ENCODE peak calls at places on chromosomes 11 and 22, in four cellular contexts. X is SK-N-SH, L is HepG2, C is GM12878. T is an unnamed sample. For H3K36me3, the result is how much of the 10 kb centered on the place peaks cover.

GRCh38 chr11:102111787-102112653 is 1.8 kb downstream of the YAP1 start:
- DNase-seq in L (peak), X (no peak), C (no peak), T (peak)

GRCh38 chr22:43515902-43516301 is 104.1 kb downstream of the MPPED1 start:
- DNase-seq in X (no peak), C (no peak), L (no peak), T (peak)

GRCh38 chr11:10067629-10068300 is 226.3 kb downstream of the SBF2 start:
- DNase-seq in L (no peak), C (no peak), X (peak), T (no peak)

GRCh38 chr11:132621976-132622375 is 910.3 kb downstream of the OPCML start:
- DNase-seq in C (no peak), X (no peak), L (no peak), T (no peak)

GRCh38 chr11:69057801-69058200 is 9.1 kb downstream of the TPCN2 start:
- DNase-seq in L (no peak), C (no peak), X (no peak), T (no peak)

GRCh38 chr11:47161134-47161854 is 15.4 kb downstream of the ARFGAP2 start:
- DNase-seq in C (no peak), L (peak), X (peak), T (no peak)

GRCh38 chr22:36465232-36466021 is 16.0 kb downstream of the TXN2 start:
- DNase-seq in C (no peak), L (peak), X (no peak), T (no peak)

GRCh38 chr11:3232956-3233355 is 739 bp upstream of the MRGPRE start:
- DNase-seq in C (no peak), L (no peak), X (no peak), T (no peak)

GRCh38 chr11:66529069-66529468 is 16.8 kb downstream of the ZDHHC24 start:
- DNase-seq in C (no peak), L (no peak), X (no peak), T (no peak)

GRCh38 chr22:20967697-20968201 is 694 bp downstream of the AIFM3 start:
- DNase-seq in L (no peak), X (peak), C (no peak), T (peak)

GRCh38 chr22:41106122-41106968 is 14.0 kb downstream of the EP300 start:
- DNase-seq in L (peak), C (no peak), X (no peak), T (no peak)

GRCh38 chr11:132685174-132685611 is 847.1 kb downstream of the OPCML start:
- DNase-seq in L (no peak), C (no peak), X (no peak), T (no peak)

GRCh38 chr22:32574957-32575893 is 100.6 kb downstream of the FBXO7 start:
- DNase-seq in L (no peak), C (no peak), X (peak), T (no peak)

GRCh38 chr22:44609589-44609988 is 92.4 kb upstream of the PRR5 start:
- DNase-seq in X (peak), C (no peak), L (no peak), T (no peak)

GRCh38 chr11:119602745-119603373 is 126.1 kb downstream of the NECTIN1 start:
- DNase-seq in C (no peak), X (no peak), L (peak), T (peak)

GRCh38 chr22:29734429-29734828 is 14.6 kb downstream of the CABP7 start:
- DNase-seq in X (no peak), L (no peak), C (no peak), T (no peak)

GRCh38 chr22:44665115-44665514 is 36.9 kb upstream of the PRR5 start:
- DNase-seq in C (no peak), X (peak), L (no peak), T (no peak)

GRCh38 chr11:110897035-110897434 is 184.8 kb upstream of the ARHGAP20 start:
- DNase-seq in X (peak), C (no peak), L (no peak), T (no peak)

GRCh38 chr22:38347944-38348750 is 30.9 kb upstream of the CSNK1E start:
- DNase-seq in L (no peak), X (no peak), C (no peak), T (peak)

GRCh38 chr11:27233654-27234042 is 129.4 kb downstream of the CCDC34 start:
- DNase-seq in X (no peak), L (no peak), C (no peak), T (no peak)

GRCh38 chr11:63180536-63180935 is 36.5 kb upstream of the SLC22A24 start:
- DNase-seq in C (no peak), X (no peak), L (no peak), T (no peak)

GRCh38 chr11:57357310-57357709 is 19.2 kb downstream of the P2RX3 start:
- DNase-seq in C (no peak), L (no peak), X (no peak), T (no peak)

GRCh38 chr22:47053013-47053864 is 290.8 kb downstream of the TBC1D22A start:
- DNase-seq in C (no peak), L (no peak), X (no peak), T (no peak)

GRCh38 chr11:25943777-25944661 is 387.9 kb upstream of the ANO3 start:
- DNase-seq in X (peak), L (no peak), C (no peak), T (no peak)

GRCh38 chr11:17542249-17542648 is 2.0 kb downstream of the USH1C start:
- DNase-seq in L (peak), C (no peak), X (no peak), T (no peak)

GRCh38 chr11:73139476-73140198 is 2.5 kb downstream of the FCHSD2 start:
- DNase-seq in C (no peak), X (no peak), L (peak), T (no peak)

GRCh38 chr22:32785636-32786418 is 15.7 kb upstream of the TIMP3 start:
- DNase-seq in L (no peak), X (no peak), C (no peak), T (no peak)

GRCh38 chr22:22009661-22010060 is 27.1 kb upstream of the TOP3B start:
- DNase-seq in X (no peak), C (no peak), L (no peak), T (no peak)

GRCh38 chr11:85821636-85822035 is 10.7 kb upstream of the SYTL2 start:
- DNase-seq in L (no peak), C (no peak), X (no peak), T (no peak)

GRCh38 chr22:19443544-19444211 is 3.8 kb downstream of the C22orf39 start:
- DNase-seq in X (no peak), C (no peak), L (no peak), T (no peak)

GRCh38 chr11:3888210-3888609 is 32.7 kb downstream of the STIM1 start:
- DNase-seq in X (no peak), L (no peak), C (no peak), T (no peak)

GRCh38 chr11:61140416-61140815 is 20.8 kb downstream of the VPS37C start:
- DNase-seq in L (no peak), C (no peak), X (no peak), T (no peak)
- TF ChIP-seq TCF12 in L (no peak), C (no peak), X (no peak), T (no peak)

DNA sequence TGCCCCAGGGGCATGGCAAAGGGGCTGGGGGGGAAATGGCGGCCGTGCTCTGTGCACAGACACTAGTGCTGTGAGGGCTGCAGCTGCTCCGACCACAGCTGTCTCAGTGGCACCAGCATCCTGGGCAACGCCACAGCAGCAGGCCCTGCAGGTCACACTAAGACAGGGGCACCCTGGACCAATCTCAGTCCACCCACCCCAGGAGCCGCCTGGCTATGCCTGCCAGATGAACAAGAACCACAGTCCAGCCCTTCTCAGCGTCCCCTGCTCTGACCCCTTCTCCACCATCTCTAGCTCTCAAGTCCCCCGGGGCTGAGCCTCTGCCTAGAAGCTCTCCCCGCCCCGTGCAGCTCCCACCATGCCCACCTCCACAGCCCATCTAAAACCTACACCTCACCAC is 16.5 kb downstream of the TUBGCP6 start:
- DNase-seq in C (no peak), X (no peak), L (no peak), T (no peak)
- H3K36me3 ChIP-seq in C (under half), X (under half), L (under half), T (under half)

GRCh38 chr11:20162824-20163777 is 2.8 kb upstream of the DBX1 start:
- DNase-seq in X (peak), L (no peak), C (no peak), T (peak)
- TF ChIP-seq TCF12 in X (no peak), L (no peak), C (no peak), T (no peak)

GRCh38 chr11:11095971-11096370 is 238.1 kb upstream of the ZBED5 start:
- DNase-seq in L (no peak), X (no peak), C (no peak), T (no peak)
- H3K36me3 ChIP-seq in L (under half), X (under half), C (under half), T (under half)

GRCh38 chr11:115279831-115280761 is 224.1 kb downstream of the CADM1 start:
- DNase-seq in L (peak), X (no peak), C (no peak), T (no peak)
- TF ChIP-seq TCF12 in L (no peak), X (no peak), C (no peak), T (no peak)

DNA sequence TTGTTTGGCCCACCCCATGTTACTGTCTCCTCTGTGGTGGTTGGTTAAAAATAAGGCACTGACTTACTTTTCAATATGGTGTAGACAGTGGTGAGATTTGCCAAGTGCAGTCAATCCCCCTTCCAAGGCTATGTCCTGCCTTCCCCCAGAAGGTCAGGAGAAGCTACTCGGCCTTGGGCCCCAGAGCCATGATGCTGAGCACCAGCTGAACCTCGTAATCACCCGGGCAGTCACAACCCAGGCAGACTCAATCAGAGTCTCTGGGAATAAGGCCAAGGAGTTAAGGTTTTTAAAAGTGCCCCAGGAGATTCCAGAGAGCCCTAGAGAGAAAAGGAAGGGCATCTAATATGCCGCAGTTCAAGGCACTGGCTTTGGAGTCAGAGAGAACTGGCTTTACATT is 23.8 kb downstream of the MYO18B start:
- DNase-seq in C (no peak), L (no peak), X (no peak), T (no peak)
- H3K36me3 ChIP-seq in C (under half), L (under half), X (under half), T (under half)

DNA sequence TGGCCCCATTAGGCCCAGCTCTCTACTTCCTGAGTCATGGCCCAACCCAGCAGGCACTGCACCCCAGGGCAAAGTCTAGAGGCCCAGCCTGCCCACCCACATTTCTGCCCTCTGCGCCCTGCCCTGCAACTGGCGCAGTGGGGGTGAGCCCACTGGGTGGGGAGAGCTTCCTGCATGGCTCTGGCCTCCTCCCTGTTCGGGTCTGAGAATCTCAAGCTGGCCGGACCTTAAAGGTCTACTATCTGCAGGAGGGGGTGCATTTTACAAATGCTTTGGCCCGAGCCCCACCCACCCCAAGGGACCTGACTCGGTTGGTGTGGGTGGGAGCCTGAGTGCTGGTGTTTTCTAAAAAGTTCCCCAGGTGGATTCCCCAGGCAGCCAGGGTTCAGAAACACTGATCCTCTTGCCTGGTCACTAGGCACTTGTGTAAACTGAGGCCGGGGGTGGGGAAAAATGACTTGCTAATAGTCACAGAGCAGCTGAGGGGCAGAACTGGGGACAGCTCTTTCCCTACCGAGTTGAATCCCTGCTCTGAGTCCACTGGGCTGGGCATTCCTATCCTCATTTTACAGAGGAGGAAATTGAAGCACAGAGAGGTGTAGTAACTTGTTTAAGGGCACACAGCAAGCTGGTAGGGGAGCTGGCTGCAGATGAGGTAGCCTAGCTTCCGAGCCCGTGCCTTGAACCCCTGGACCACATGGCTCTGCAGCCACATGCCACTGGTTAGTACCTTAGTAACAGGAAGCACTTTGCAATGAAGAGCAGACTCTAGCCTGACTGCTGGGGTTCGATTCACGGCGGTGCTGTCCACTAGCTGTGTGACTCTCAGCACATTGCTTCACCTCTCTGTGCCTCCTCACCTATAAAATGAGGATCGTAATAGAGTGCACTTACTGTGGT is 36.3 kb downstream of the CD82 start:
- DNase-seq in L (no peak), C (no peak), X (no peak), T (no peak)
- TF ChIP-seq TCF12 in L (no peak), C (peak), X (no peak), T (no peak)

DNA sequence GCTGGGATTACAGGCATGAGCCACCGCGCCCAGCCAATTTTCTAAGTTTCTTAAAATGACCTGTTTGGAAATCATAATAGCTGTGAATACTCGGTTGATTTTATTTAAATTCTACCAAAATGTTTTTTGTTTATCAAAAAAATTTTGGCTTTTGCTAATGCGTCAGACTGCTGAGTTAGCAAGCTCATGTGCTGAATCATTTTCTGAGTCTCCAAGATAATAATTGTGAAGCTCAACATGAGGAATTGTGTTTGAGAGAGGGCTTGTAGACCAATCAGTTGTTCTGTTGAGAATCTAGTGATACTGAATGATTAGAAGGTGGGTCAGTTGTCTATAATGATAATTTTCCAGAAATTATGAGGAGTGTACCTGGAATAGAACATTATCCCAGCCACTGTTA is 15.9 kb downstream of the RNF214 start:
- DNase-seq in X (no peak), C (no peak), L (no peak), T (no peak)
- H3K36me3 ChIP-seq in X (half or more), C (under half), L (under half), T (half or more)

T was measured in H1.